ENCODE peak calls at places on chromosomes 1 and 21, in seven cellular contexts. H is H9, L is H1, V is mesenchymal stem cell, P is IMR-90, W is neuronal stem cell, Q is trophoblast cell. I is an unnamed sample.

GRCh38 chr1:241356519-241357365 is at the start of gene RGS7:
- DNase-seq in H (peak; percentile 70), L (no peak), V (peak; percentile 48), P (peak; percentile 41), W (peak; percentile 63), Q (peak; percentile 3), I (peak; percentile 73)

GRCh38 chr21:41068411-41069304 is 99.3 kb upstream of the BACE2 start:
- DNase-seq in H (peak; percentile 93), L (peak; percentile 77), V (no peak), P (peak; percentile 23), W (peak; percentile 79), Q (peak; percentile 83), I (peak; percentile 88)

GRCh38 chr1:41440321-41441090 is 44.0 kb downstream of the EDN2 start:
- DNase-seq in H (no peak), L (no peak), V (no peak), P (no peak), W (no peak), Q (no peak), I (no peak)

GRCh38 chr1:179742717-179743678 is at the start of gene FAM163A:
- DNase-seq in H (peak; percentile 64), L (no peak), V (no peak), P (no peak), W (peak; percentile 46), Q (no peak), I (peak; percentile 52)

GRCh38 chr1:44802306-44803061 is 2.3 kb downstream of the PLK3 start:
- DNase-seq in H (no peak), L (no peak), V (no peak), P (no peak), W (peak; percentile 84), Q (no peak), I (no peak)

GRCh38 chr1:36224537-36225297 is 474 bp downstream of the THRAP3 start:
- DNase-seq in H (peak; percentile 79), L (peak; percentile 23), V (peak; percentile 97), P (peak; percentile 83), W (peak; percentile 66), Q (peak; percentile 80), I (peak; percentile 95)

GRCh38 chr1:205714190-205714905 is 34.0 kb upstream of the SLC45A3 start:
- DNase-seq in H (no peak), L (no peak), V (peak; percentile 39), P (peak; percentile 33), W (no peak), Q (peak; percentile 17), I (no peak)

GRCh38 chr1:212718499-212718898 is 18.9 kb upstream of the BATF3 start:
- DNase-seq in H (no peak), L (no peak), V (peak; percentile 29), P (peak; percentile 43), W (no peak), Q (no peak), I (peak; percentile 61)

GRCh38 chr1:205689479-205689878 is 9.2 kb upstream of the SLC45A3 start:
- DNase-seq in H (no peak), L (no peak), V (no peak), P (no peak), W (peak; percentile 53), Q (no peak), I (no peak)

GRCh38 chr1:245956225-245956624 is 550.9 kb downstream of the SMYD3 start:
- DNase-seq in H (no peak), L (no peak), V (no peak), P (peak; percentile 55), W (no peak), Q (no peak), I (no peak)

GRCh38 chr1:93681549-93682412 is at the start of gene BCAR3:
- DNase-seq in H (peak; percentile 85), L (peak; percentile 38), V (peak; percentile 76), P (peak; percentile 73), W (peak; percentile 61), Q (peak; percentile 42), I (peak; percentile 91)

GRCh38 chr1:17005365-17005740 is 6.4 kb downstream of the ATP13A2 start:
- DNase-seq in H (no peak), L (no peak), V (no peak), P (no peak), W (no peak), Q (no peak), I (no peak)

GRCh38 chr1:206634365-206635079 is 814 bp upstream of the DYRK3 start:
- DNase-seq in H (peak; percentile 75), L (no peak), V (peak; percentile 95), P (peak; percentile 88), W (peak; percentile 86), Q (peak; percentile 93), I (peak; percentile 89)

GRCh38 chr1:1318131-1318652 is 6.3 kb downstream of the INTS11 start:
- DNase-seq in H (no peak), L (no peak), V (peak; percentile 74), P (peak; percentile 95), W (no peak), Q (peak; percentile 62), I (peak; percentile 72)

DNA sequence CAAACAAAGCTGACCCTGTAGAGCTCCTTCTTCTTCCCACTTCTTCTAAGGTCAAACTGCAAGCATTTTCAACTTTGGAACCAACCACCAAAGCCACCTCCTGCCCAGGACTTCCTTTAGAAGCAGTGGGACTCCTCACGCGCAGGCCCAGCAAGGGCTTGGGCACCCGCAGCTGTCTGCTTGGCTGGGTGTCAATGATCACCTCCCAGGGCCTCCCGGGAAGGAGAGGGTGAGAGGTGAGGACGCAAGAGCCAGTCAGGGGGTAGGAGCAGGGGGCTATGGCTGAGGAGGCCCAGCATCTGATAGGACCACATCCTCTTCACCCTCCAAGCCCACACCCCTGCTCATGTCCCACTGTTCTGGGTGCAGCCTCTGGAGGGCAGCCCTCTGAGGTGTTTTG is 10.2 kb downstream of the KLHL21 start:
- DNase-seq in H (no peak), L (no peak), V (no peak), P (no peak), W (no peak), Q (no peak), I (no peak)
- H3K4me2 ChIP-seq in H (no peak overlapping the region), L (no peak overlapping the region), V (no peak overlapping the region), P (no peak overlapping the region), W (no peak overlapping the region), Q (no peak overlapping the region), I (no peak overlapping the region)

DNA sequence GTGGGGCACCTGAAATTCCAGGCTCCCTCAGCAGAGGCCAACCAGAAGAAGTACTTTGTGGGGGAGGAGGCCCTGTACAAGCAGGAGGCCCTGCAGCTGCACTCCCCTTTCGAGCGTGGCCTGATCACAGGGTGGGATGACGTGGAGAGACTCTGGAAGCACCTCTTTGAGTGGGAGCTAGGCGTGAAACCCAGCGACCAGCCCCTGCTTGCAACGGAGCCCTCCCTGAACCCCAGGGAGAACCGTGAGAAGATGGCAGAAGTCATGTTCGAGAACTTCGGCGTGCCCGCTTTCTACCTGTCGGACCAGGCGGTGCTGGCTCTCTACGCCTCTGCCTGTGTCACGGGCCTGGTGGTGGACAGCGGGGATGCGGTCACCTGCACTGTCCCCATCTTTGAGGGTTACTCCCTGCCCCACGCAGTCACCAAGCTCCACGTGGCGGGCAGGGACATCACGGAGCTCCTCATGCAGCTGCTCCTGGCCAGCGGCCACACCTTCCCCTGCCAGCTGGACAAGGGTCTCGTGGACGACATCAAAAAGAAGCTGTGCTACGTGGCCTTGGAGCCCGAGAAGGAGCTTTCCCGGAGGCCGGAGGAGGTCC is 634 bp downstream of the ACTRT2 start:
- DNase-seq in H (no peak), L (no peak), V (no peak), P (no peak), W (no peak), Q (no peak), I (no peak)
- H4K8ac ChIP-seq in H (no peak overlapping the region), L (no peak overlapping the region), V (no peak overlapping the region), P (no peak overlapping the region), W (no peak overlapping the region), Q (no peak overlapping the region), I (no peak overlapping the region)

GRCh38 chr1:162633327-162633762 is 1.1 kb downstream of the DDR2 start:
- DNase-seq in H (no peak), L (no peak), V (peak; percentile 37), P (peak; percentile 59), W (no peak), Q (no peak), I (peak; percentile 21)
- H2BK120ac ChIP-seq in H (no peak overlapping the region), L (no peak overlapping the region), V (peak overlapping the region; percentile 77), P (peak overlapping the region; percentile 92), W (no peak overlapping the region), Q (no peak overlapping the region), I (no peak overlapping the region)

GRCh38 chr1:172895761-172896160 is 155.0 kb downstream of the TNFSF18 start:
- DNase-seq in H (no peak), L (no peak), V (no peak), P (no peak), W (no peak), Q (no peak), I (no peak)
- H3K4me2 ChIP-seq in H (no peak overlapping the region), L (no peak overlapping the region), V (no peak overlapping the region), P (no peak overlapping the region), W (no peak overlapping the region), Q (no peak overlapping the region), I (no peak overlapping the region)

DNA sequence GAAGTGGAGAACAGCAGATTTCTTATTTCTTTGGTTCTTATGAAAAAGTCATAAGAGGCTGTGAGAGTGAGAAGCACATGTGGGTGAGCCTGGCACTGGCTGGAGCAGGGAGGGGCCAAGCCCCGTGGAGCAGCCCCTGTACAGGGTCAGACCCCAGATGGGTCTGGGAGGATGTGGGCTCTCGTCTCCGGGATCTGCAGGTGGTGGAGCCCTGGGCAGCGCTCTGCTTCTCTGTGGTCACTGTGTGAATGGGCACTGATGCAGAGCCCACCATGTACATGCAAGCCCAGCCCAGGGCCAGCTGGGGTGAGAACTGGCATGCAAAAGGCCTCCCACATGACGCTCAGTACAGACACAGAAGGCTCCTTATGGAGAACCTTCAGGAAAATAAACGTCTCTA is 67.6 kb downstream of the SIM2 start:
- DNase-seq in H (no peak), L (no peak), V (no peak), P (no peak), W (no peak), Q (no peak), I (no peak)
- H4K8ac ChIP-seq in H (no peak overlapping the region), L (no peak overlapping the region), V (no peak overlapping the region), P (no peak overlapping the region), W (no peak overlapping the region), Q (no peak overlapping the region), I (no peak overlapping the region)

GRCh38 chr1:174872615-174873058 is 127.1 kb upstream of the CACYBP start:
- DNase-seq in H (no peak), L (no peak), V (peak; percentile 32), P (peak; percentile 22), W (no peak), Q (peak; percentile 65), I (peak; percentile 42)
- H2BK120ac ChIP-seq in H (no peak overlapping the region), L (peak overlapping the region; percentile 95), V (no peak overlapping the region), P (no peak overlapping the region), W (no peak overlapping the region), Q (peak overlapping the region; percentile 11), I (peak overlapping the region; percentile 78)

I was measured in mesendoderm.